ENCODE peak calls at places on chromosome 21, in ten cellular contexts. I, T, S, G, Y, U, H, B, J and P are unnamed samples.

GRCh38 chr21:36773111-36773510 is 74.2 kb downstream of the SIM2 start:
- DNase-seq in H (peak; percentile 26), I (no peak), S (peak; percentile 98), T (peak; percentile 86), G (peak; percentile 95), B (peak; percentile 85), U (peak; percentile 89), J (peak; percentile 69), Y (peak; percentile 16), P (no peak)

GRCh38 chr21:46168238-46168637 is 12.9 kb upstream of the FTCD start:
- DNase-seq in I (no peak), Y (peak; percentile 12), T (no peak), G (no peak), U (peak; percentile 71), B (peak; percentile 42), H (no peak), S (peak; percentile 2), J (no peak), P (no peak)

GRCh38 chr21:16455978-16456377 is 726.2 kb downstream of the USP25 start:
- DNase-seq in T (no peak), J (peak; percentile 33), I (no peak), Y (no peak), U (peak; percentile 23), G (no peak), H (no peak), S (no peak), B (no peak), P (no peak)

GRCh38 chr21:44982558-44983244 is 42.9 kb downstream of the SLX9 start:
- DNase-seq in T (peak; percentile 82), U (peak; percentile 78), Y (no peak), I (no peak), S (no peak), G (peak; percentile 53), H (peak; percentile 24), J (peak; percentile 75), B (peak; percentile 91), P (no peak)

GRCh38 chr21:18144341-18144740 is 100.3 kb upstream of the CHODL start:
- DNase-seq in T (no peak), U (no peak), H (no peak), B (no peak), S (no peak), J (no peak), I (no peak), G (no peak), Y (no peak), P (no peak)

GRCh38 chr21:45383111-45383614 is 21.8 kb upstream of the COL18A1 start:
- DNase-seq in B (peak; percentile 32), Y (peak; percentile 9), G (peak; percentile 34), S (no peak), T (no peak), I (no peak), U (peak; percentile 56), H (no peak), J (no peak), P (no peak)

GRCh38 chr21:45286671-45287437 is 841 bp downstream of the POFUT2 start:
- DNase-seq in G (peak; percentile 53), S (no peak), J (no peak), U (peak; percentile 83), I (no peak), T (no peak), B (no peak), H (no peak), Y (no peak), P (no peak)

GRCh38 chr21:41138711-41139110 is 29.2 kb upstream of the BACE2 start:
- DNase-seq in U (peak; percentile 19), S (no peak), Y (no peak), G (no peak), B (no peak), J (no peak), I (no peak), H (no peak), T (no peak), P (no peak)

GRCh38 chr21:17463441-17463840 is 49.4 kb upstream of the CXADR start:
- DNase-seq in B (no peak), J (peak; percentile 86), T (peak; percentile 55), U (no peak), H (peak; percentile 30), G (no peak), Y (peak; percentile 62), S (no peak), I (no peak), P (no peak)

GRCh38 chr21:38567577-38568360 is 69.5 kb upstream of the ERG start:
- DNase-seq in J (peak; percentile 54), U (no peak), H (no peak), Y (no peak), I (no peak), S (no peak), G (no peak), B (no peak), T (peak; percentile 33), P (no peak)

GRCh38 chr21:33290441-33290840 is 24.3 kb downstream of the IL10RB start:
- DNase-seq in J (no peak), I (no peak), H (no peak), Y (no peak), U (no peak), S (no peak), T (no peak), G (no peak), B (no peak), P (no peak)
- H3K4me3 ChIP-seq in J (no peak overlapping the region), I (no peak overlapping the region), H (no peak overlapping the region), Y (no peak overlapping the region), U (no peak overlapping the region), S (no peak overlapping the region), T (no peak overlapping the region), G (no peak overlapping the region), B (no peak overlapping the region), P (no peak overlapping the region)

DNA sequence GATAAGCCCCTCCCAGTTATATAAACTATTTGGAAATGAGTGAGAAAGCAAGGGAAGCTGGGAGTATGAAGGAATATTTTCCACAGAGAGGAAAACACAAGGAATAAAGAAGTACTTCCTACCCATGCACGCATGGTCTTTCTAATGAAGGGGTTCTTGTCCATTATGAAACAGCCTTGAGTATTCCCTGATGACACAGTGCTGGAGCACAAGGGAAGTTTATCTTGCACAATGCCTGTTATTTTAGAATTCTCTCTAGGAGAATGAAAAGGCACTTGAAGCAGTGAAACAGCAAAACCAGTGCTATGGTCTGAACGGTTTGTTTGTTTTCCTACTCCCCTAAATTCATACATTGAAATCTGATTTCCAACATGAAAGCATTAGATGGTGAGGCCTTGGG is 38.6 kb upstream of the ADAMTS1 start:
- DNase-seq in I (no peak), S (no peak), Y (no peak), J (peak; percentile 21), B (no peak), G (no peak), H (no peak), T (no peak), U (no peak), P (no peak)
- H3K4me3 ChIP-seq in I (no peak overlapping the region), S (no peak overlapping the region), Y (no peak overlapping the region), J (no peak overlapping the region), B (no peak overlapping the region), G (no peak overlapping the region), H (no peak overlapping the region), T (no peak overlapping the region), U (no peak overlapping the region), P (no peak overlapping the region)

GRCh38 chr21:43866659-43867331 is 1.8 kb downstream of the AGPAT3 start:
- DNase-seq in J (peak; percentile 7), H (no peak), I (no peak), U (no peak), Y (no peak), G (no peak), B (no peak), T (peak; percentile 18), S (peak; percentile 65), P (no peak)
- H3K4me3 ChIP-seq in J (peak overlapping the region; percentile 69), H (peak overlapping the region; percentile 98), I (peak overlapping the region; percentile 61), U (peak overlapping the region; percentile 34), Y (peak overlapping the region; percentile 96), G (peak overlapping the region; percentile 90), B (no peak overlapping the region), T (peak overlapping the region; percentile 72), S (no peak overlapping the region), P (peak overlapping the region; percentile 72)

DNA sequence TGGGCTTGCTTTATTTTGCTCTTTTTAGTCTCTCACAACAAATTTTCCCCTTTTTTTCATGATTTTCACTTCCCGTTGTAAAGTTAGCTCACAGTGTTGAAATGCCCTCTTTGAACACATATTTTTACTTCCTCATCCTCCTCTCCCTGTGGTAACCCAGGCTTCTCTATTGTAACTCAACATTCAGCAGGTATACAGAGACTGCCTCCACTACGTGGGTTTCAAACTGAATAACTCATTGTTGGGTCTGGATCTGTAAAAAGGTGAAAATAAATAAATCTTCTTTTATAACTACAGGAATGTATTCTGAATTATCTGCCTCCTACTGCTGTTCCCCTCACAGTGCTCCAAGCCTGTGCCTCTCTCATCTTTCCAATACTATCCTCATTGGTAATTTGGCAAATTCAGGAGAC is 166.4 kb downstream of the RUNX1 start:
- DNase-seq in J (no peak), U (no peak), H (no peak), I (no peak), G (no peak), B (no peak), S (no peak), T (no peak), Y (no peak), P (peak; percentile 28)
- H3K4me3 ChIP-seq in J (peak overlapping the region; percentile 94), U (no peak overlapping the region), H (peak overlapping the region; percentile 72), I (no peak overlapping the region), G (peak overlapping the region; percentile 87), B (no peak overlapping the region), S (no peak overlapping the region), T (peak overlapping the region; percentile 84), Y (no peak overlapping the region), P (no peak overlapping the region)

DNA sequence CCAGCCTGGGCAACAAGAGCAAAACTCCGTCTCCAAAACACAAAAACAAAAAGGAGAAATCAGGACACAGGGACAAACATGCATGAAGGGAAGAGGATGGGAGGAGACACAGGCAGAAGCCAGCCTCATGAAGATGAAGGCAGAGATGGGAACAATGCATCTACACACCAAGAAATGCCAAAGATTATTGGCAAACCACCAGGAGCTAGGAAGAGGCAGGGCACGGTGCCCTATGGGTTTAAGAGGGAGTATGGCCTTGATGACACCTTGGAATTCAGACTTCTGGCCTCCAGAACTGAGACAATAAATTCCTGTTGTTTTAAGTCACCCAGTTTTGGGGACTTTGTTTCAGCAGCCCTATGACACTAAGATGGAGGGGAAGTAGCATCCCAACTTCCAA is 5.2 kb downstream of the TMPRSS3 start:
- DNase-seq in H (no peak), U (no peak), S (no peak), B (no peak), J (no peak), I (no peak), Y (no peak), G (no peak), T (no peak), P (no peak)
- H3K4me3 ChIP-seq in H (no peak overlapping the region), U (no peak overlapping the region), S (no peak overlapping the region), B (no peak overlapping the region), J (no peak overlapping the region), I (no peak overlapping the region), Y (no peak overlapping the region), G (no peak overlapping the region), T (no peak overlapping the region), P (no peak overlapping the region)

GRCh38 chr21:34336756-34337391 is 26.9 kb upstream of the KCNE2 start:
- DNase-seq in J (peak; percentile 81), G (no peak), Y (no peak), U (peak; percentile 29), B (peak; percentile 63), H (no peak), T (peak; percentile 84), S (no peak), I (no peak), P (no peak)
- H3K4me3 ChIP-seq in J (no peak overlapping the region), G (no peak overlapping the region), Y (no peak overlapping the region), U (no peak overlapping the region), B (no peak overlapping the region), H (no peak overlapping the region), T (no peak overlapping the region), S (no peak overlapping the region), I (no peak overlapping the region), P (no peak overlapping the region)

GRCh38 chr21:19855522-19855921 is 1142.7 kb upstream of the NCAM2 start:
- DNase-seq in S (no peak), U (peak; percentile 48), I (no peak), H (no peak), B (no peak), G (no peak), Y (peak; percentile 11), J (no peak), T (no peak), P (no peak)
- H3K4me3 ChIP-seq in S (no peak overlapping the region), U (no peak overlapping the region), I (no peak overlapping the region), H (no peak overlapping the region), B (no peak overlapping the region), G (no peak overlapping the region), Y (no peak overlapping the region), J (no peak overlapping the region), T (no peak overlapping the region), P (no peak overlapping the region)